ENCODE peak calls at places on chromosomes 4 and X, in ten cellular contexts. One of them, this sample, is unnamed.

GRCh38 chr4:147865926-147866325 is 134.0 kb downstream of the ARHGAP10 start:
- DNase-seq in MM.1S: no peak
- DNase-seq in epithelial cell of esophagus: peak
- DNase-seq in NB4: no peak
- DNase-seq in A549: no peak
- DNase-seq in astrocyte of the spinal cord: peak
- DNase-seq in AG09309: no peak
- DNase-seq in epithelial cell of proximal tubule: no peak
- DNase-seq in PC-3: no peak
- DNase-seq in CD8-positive, alpha-beta T cell: no peak
- DNase-seq in this sample: no peak

GRCh38 chr4:6582889-6583504 is 8.0 kb downstream of the MAN2B2 start:
- DNase-seq in epithelial cell of esophagus: peak
- DNase-seq in NB4: peak
- DNase-seq in A549: peak
- DNase-seq in astrocyte of the spinal cord: peak
- DNase-seq in PC-3: peak
- DNase-seq in epithelial cell of proximal tubule: no peak
- DNase-seq in AG09309: no peak
- DNase-seq in MM.1S: peak
- DNase-seq in CD8-positive, alpha-beta T cell: no peak
- DNase-seq in this sample: no peak

GRCh38 chrX:55524487-55524886 is 34.8 kb upstream of the USP51 start:
- DNase-seq in epithelial cell of proximal tubule: no peak
- DNase-seq in AG09309: no peak
- DNase-seq in PC-3: peak
- DNase-seq in NB4: peak
- DNase-seq in MM.1S: no peak
- DNase-seq in astrocyte of the spinal cord: no peak
- DNase-seq in epithelial cell of esophagus: peak
- DNase-seq in CD8-positive, alpha-beta T cell: no peak
- DNase-seq in A549: peak
- DNase-seq in this sample: no peak

GRCh38 chr4:62377700-62378099 is 1177.6 kb downstream of the ADGRL3 start:
- DNase-seq in PC-3: no peak
- DNase-seq in MM.1S: no peak
- DNase-seq in epithelial cell of proximal tubule: no peak
- DNase-seq in AG09309: no peak
- DNase-seq in epithelial cell of esophagus: no peak
- DNase-seq in A549: no peak
- DNase-seq in CD8-positive, alpha-beta T cell: no peak
- DNase-seq in NB4: no peak
- DNase-seq in astrocyte of the spinal cord: no peak
- DNase-seq in this sample: no peak

GRCh38 chrX:109352121-109352556 is 129.7 kb downstream of the GUCY2F start:
- DNase-seq in NB4: peak
- DNase-seq in astrocyte of the spinal cord: peak
- DNase-seq in PC-3: no peak
- DNase-seq in CD8-positive, alpha-beta T cell: no peak
- DNase-seq in epithelial cell of esophagus: no peak
- DNase-seq in MM.1S: no peak
- DNase-seq in AG09309: no peak
- DNase-seq in A549: no peak
- DNase-seq in epithelial cell of proximal tubule: no peak
- DNase-seq in this sample: no peak

GRCh38 chr4:6027392-6027791 is 9.2 kb upstream of the C4orf50 start:
- DNase-seq in PC-3: peak
- DNase-seq in AG09309: no peak
- DNase-seq in A549: no peak
- DNase-seq in epithelial cell of proximal tubule: no peak
- DNase-seq in CD8-positive, alpha-beta T cell: no peak
- DNase-seq in MM.1S: no peak
- DNase-seq in epithelial cell of esophagus: peak
- DNase-seq in NB4: no peak
- DNase-seq in astrocyte of the spinal cord: no peak
- DNase-seq in this sample: no peak

GRCh38 chr4:41132055-41132683 is 82.2 kb downstream of the APBB2 start:
- DNase-seq in MM.1S: no peak
- DNase-seq in astrocyte of the spinal cord: no peak
- DNase-seq in A549: no peak
- DNase-seq in CD8-positive, alpha-beta T cell: no peak
- DNase-seq in NB4: peak
- DNase-seq in epithelial cell of proximal tubule: no peak
- DNase-seq in epithelial cell of esophagus: peak
- DNase-seq in AG09309: no peak
- DNase-seq in PC-3: no peak
- DNase-seq in this sample: no peak

GRCh38 chr4:153501578-153501977 is 35.4 kb downstream of the TMEM131L start:
- DNase-seq in A549: no peak
- DNase-seq in epithelial cell of esophagus: no peak
- DNase-seq in astrocyte of the spinal cord: no peak
- DNase-seq in CD8-positive, alpha-beta T cell: no peak
- DNase-seq in epithelial cell of proximal tubule: no peak
- DNase-seq in AG09309: no peak
- DNase-seq in MM.1S: no peak
- DNase-seq in PC-3: no peak
- DNase-seq in NB4: no peak
- DNase-seq in this sample: no peak

GRCh38 chr4:147447820-147448219 is 33.1 kb upstream of the EDNRA start:
- DNase-seq in PC-3: peak
- DNase-seq in AG09309: no peak
- DNase-seq in CD8-positive, alpha-beta T cell: no peak
- DNase-seq in MM.1S: no peak
- DNase-seq in epithelial cell of proximal tubule: peak
- DNase-seq in NB4: no peak
- DNase-seq in A549: no peak
- DNase-seq in epithelial cell of esophagus: peak
- DNase-seq in astrocyte of the spinal cord: peak
- DNase-seq in this sample: no peak

GRCh38 chrX:136086521-136086920 is 60.8 kb upstream of the FHL1 start:
- DNase-seq in CD8-positive, alpha-beta T cell: no peak
- DNase-seq in AG09309: no peak
- DNase-seq in NB4: peak
- DNase-seq in A549: no peak
- DNase-seq in MM.1S: no peak
- DNase-seq in PC-3: peak
- DNase-seq in astrocyte of the spinal cord: peak
- DNase-seq in epithelial cell of proximal tubule: no peak
- DNase-seq in epithelial cell of esophagus: no peak
- DNase-seq in this sample: no peak

GRCh38 chrX:129996120-129996519 is 13.7 kb downstream of the BCORL1 start:
- DNase-seq in A549: no peak
- DNase-seq in CD8-positive, alpha-beta T cell: no peak
- DNase-seq in NB4: peak
- DNase-seq in MM.1S: no peak
- DNase-seq in PC-3: peak
- DNase-seq in epithelial cell of proximal tubule: no peak
- DNase-seq in AG09309: peak
- DNase-seq in astrocyte of the spinal cord: peak
- DNase-seq in epithelial cell of esophagus: peak
- DNase-seq in this sample: no peak

DNA sequence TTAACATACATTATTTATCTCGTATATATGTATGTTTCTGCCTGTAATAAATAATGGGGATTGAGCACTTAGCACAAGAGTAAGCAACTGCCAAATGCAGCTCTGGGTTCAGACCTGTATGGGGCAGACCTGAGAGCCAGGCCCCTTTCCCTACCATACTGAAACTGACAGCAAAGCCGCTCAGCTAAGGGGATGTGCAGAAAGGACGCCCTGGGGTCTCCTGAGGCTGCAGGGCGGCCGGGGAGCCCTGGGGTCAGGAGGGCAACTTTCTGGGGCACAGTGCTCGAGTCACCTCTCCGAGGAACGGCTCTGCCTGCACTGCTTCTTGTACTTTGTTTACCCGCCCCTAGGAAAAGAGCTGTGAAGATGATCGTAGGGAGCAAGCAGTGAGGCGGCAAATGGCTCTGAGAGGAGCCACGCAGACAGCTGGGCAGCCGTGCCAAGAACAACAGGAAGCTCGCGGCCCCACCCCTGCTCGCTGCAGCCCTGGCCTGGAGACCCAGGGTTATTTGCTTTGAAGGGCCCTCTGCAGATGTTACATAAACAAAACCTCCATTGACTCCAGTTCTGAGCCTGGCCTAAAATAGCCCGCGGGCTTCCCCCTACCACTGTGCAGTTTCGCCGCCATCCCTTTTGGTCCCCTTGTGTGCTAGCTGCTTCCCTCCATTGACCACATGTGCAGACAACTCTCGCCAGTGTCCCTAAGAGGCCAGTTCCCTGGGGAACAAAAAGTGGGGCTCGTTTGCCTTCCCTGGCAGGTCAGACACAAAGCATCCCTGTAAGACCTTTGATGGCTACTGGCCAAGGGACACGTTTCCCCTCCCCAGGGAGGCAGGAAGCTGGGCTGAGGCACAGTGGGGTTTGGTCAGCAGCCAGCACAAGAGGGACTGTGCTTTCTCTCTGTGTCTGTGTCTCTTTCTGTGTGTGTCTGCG is 111.3 kb upstream of the LNX1 start:
- DNase-seq in PC-3: peak
- DNase-seq in epithelial cell of proximal tubule: no peak
- DNase-seq in NB4: peak
- DNase-seq in AG09309: no peak
- DNase-seq in astrocyte of the spinal cord: peak
- DNase-seq in MM.1S: peak
- DNase-seq in CD8-positive, alpha-beta T cell: no peak
- DNase-seq in A549: peak
- DNase-seq in epithelial cell of esophagus: peak
- DNase-seq in this sample: peak
- TF ChIP-seq CTCF in PC-3: peak
- TF ChIP-seq CTCF in epithelial cell of proximal tubule: peak
- TF ChIP-seq CTCF in NB4: peak
- TF ChIP-seq CTCF in AG09309: peak
- TF ChIP-seq CTCF in astrocyte of the spinal cord: peak
- TF ChIP-seq CTCF in MM.1S: peak
- TF ChIP-seq CTCF in CD8-positive, alpha-beta T cell: no peak
- TF ChIP-seq CTCF in A549: no peak
- TF ChIP-seq CTCF in epithelial cell of esophagus: no peak
- TF ChIP-seq CTCF in this sample: peak

DNA sequence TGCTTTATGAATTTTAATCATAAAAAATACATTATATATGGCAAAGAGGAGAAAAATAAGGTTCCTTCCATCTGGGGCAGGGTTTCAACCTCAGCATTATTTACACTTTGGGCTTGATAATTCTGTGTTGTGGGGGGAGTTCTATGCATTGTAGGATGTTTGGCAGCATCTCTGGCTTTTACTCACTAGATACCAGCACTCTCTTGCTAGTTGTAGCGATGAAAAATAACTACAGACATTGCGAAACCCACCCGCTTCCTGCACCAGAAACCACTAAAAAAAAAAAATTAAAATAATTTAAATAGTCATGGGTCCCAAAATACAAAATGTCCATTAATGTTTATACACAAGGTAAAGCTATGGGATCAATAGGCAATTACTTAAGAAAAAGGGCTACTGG is 52.7 kb downstream of the PPP3CA start:
- DNase-seq in PC-3: no peak
- DNase-seq in MM.1S: no peak
- DNase-seq in astrocyte of the spinal cord: no peak
- DNase-seq in epithelial cell of esophagus: no peak
- DNase-seq in epithelial cell of proximal tubule: no peak
- DNase-seq in AG09309: no peak
- DNase-seq in NB4: peak
- DNase-seq in A549: no peak
- DNase-seq in CD8-positive, alpha-beta T cell: no peak
- DNase-seq in this sample: no peak
- TF ChIP-seq CTCF in PC-3: no peak
- TF ChIP-seq CTCF in MM.1S: no peak
- TF ChIP-seq CTCF in astrocyte of the spinal cord: no peak
- TF ChIP-seq CTCF in epithelial cell of esophagus: no peak
- TF ChIP-seq CTCF in epithelial cell of proximal tubule: no peak
- TF ChIP-seq CTCF in AG09309: no peak
- TF ChIP-seq CTCF in NB4: no peak
- TF ChIP-seq CTCF in A549: no peak
- TF ChIP-seq CTCF in CD8-positive, alpha-beta T cell: no peak
- TF ChIP-seq CTCF in this sample: no peak

GRCh38 chr4:44725166-44725565 is 1.2 kb downstream of the GNPDA2 start:
- DNase-seq in A549: no peak
- DNase-seq in MM.1S: no peak
- DNase-seq in NB4: no peak
- DNase-seq in CD8-positive, alpha-beta T cell: no peak
- DNase-seq in astrocyte of the spinal cord: peak
- DNase-seq in epithelial cell of proximal tubule: no peak
- DNase-seq in PC-3: no peak
- DNase-seq in epithelial cell of esophagus: no peak
- DNase-seq in AG09309: no peak
- DNase-seq in this sample: no peak

GRCh38 chr4:44727471-44727870 is 1.1 kb upstream of the GNPDA2 start:
- DNase-seq in MM.1S: no peak
- DNase-seq in PC-3: no peak
- DNase-seq in epithelial cell of proximal tubule: no peak
- DNase-seq in astrocyte of the spinal cord: no peak
- DNase-seq in A549: no peak
- DNase-seq in CD8-positive, alpha-beta T cell: no peak
- DNase-seq in AG09309: no peak
- DNase-seq in epithelial cell of esophagus: no peak
- DNase-seq in NB4: no peak
- DNase-seq in this sample: no peak

GRCh38 chr4:44722001-44722400 is 4.4 kb downstream of the GNPDA2 start:
- DNase-seq in epithelial cell of proximal tubule: no peak
- DNase-seq in CD8-positive, alpha-beta T cell: no peak
- DNase-seq in A549: no peak
- DNase-seq in PC-3: no peak
- DNase-seq in MM.1S: no peak
- DNase-seq in NB4: no peak
- DNase-seq in AG09309: no peak
- DNase-seq in epithelial cell of esophagus: peak
- DNase-seq in astrocyte of the spinal cord: no peak
- DNase-seq in this sample: no peak

GRCh38 chr4:44725861-44726820 is at the start of gene GNPDA2:
- DNase-seq in NB4: peak
- DNase-seq in A549: peak
- DNase-seq in MM.1S: peak
- DNase-seq in CD8-positive, alpha-beta T cell: peak
- DNase-seq in epithelial cell of proximal tubule: no peak
- DNase-seq in epithelial cell of esophagus: peak
- DNase-seq in AG09309: peak
- DNase-seq in PC-3: peak
- DNase-seq in astrocyte of the spinal cord: peak
- DNase-seq in this sample: peak
- TF ChIP-seq CTCF in NB4: no peak
- TF ChIP-seq CTCF in A549: no peak
- TF ChIP-seq CTCF in MM.1S: peak
- TF ChIP-seq CTCF in CD8-positive, alpha-beta T cell: no peak
- TF ChIP-seq CTCF in epithelial cell of proximal tubule: no peak
- TF ChIP-seq CTCF in epithelial cell of esophagus: no peak
- TF ChIP-seq CTCF in AG09309: peak
- TF ChIP-seq CTCF in PC-3: peak
- TF ChIP-seq CTCF in astrocyte of the spinal cord: peak
- TF ChIP-seq CTCF in this sample: peak

DNA sequence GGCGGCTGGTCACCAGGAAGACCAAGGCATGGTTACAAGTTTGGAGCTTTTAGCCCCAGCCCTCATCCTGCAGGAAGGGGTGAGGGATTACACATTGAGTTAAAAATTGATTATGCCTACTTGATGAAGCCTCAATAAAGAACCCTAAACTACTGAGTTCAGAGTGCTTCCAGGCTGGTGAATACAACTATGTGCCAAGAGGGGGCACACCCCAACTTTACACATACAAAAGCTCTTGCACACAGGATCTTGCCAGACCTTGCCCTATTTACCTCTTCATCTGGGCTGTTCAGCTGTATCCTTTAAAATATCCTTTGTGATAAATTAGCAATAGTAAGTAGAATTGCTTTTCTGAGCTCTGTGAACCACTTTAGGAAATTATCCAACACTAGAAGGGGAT is 489.3 kb downstream of the INPP4B start:
- DNase-seq in PC-3: no peak
- DNase-seq in AG09309: no peak
- DNase-seq in MM.1S: no peak
- DNase-seq in astrocyte of the spinal cord: no peak
- DNase-seq in epithelial cell of esophagus: no peak
- DNase-seq in epithelial cell of proximal tubule: no peak
- DNase-seq in CD8-positive, alpha-beta T cell: no peak
- DNase-seq in A549: no peak
- DNase-seq in NB4: no peak
- DNase-seq in this sample: no peak
- TF ChIP-seq CTCF in PC-3: no peak
- TF ChIP-seq CTCF in AG09309: no peak
- TF ChIP-seq CTCF in MM.1S: no peak
- TF ChIP-seq CTCF in astrocyte of the spinal cord: no peak
- TF ChIP-seq CTCF in epithelial cell of esophagus: no peak
- TF ChIP-seq CTCF in epithelial cell of proximal tubule: no peak
- TF ChIP-seq CTCF in CD8-positive, alpha-beta T cell: no peak
- TF ChIP-seq CTCF in A549: no peak
- TF ChIP-seq CTCF in NB4: no peak
- TF ChIP-seq CTCF in this sample: no peak

This sample was measured in osteocyte.